ENCODE peak calls at places on chromosomes 7 and 10, in eight cellular contexts. O, V, X, W, U, H, C and D are unnamed samples.

GRCh38 chr7:78019457-78020130 is 221.0 kb downstream of the PHTF2 start:
- DNase-seq in O (peak), V (peak), X (peak), W (peak), U (peak), H (peak), C (peak), D (peak)

GRCh38 chr7:5696346-5697100 is 84.9 kb downstream of the RNF216 start:
- DNase-seq in O (no peak), V (no peak), X (peak), W (no peak), U (no peak), H (peak), C (no peak), D (no peak)

GRCh38 chr10:33341638-33342037 is 7.2 kb upstream of the NRP1 start:
- DNase-seq in O (no peak), V (no peak), X (no peak), W (no peak), U (no peak), H (no peak), C (no peak), D (no peak)

GRCh38 chr7:3915337-3915865 is 614.3 kb downstream of the SDK1 start:
- DNase-seq in O (no peak), V (no peak), X (no peak), W (no peak), U (no peak), H (no peak), C (no peak), D (no peak)

GRCh38 chr10:124650820-124651401 is 93.3 kb downstream of the FAM53B start:
- DNase-seq in O (no peak), V (no peak), X (no peak), W (no peak), U (no peak), H (no peak), C (no peak), D (no peak)

GRCh38 chr10:78541528-78542470 is 508.1 kb downstream of the RPS24 start:
- DNase-seq in O (no peak), V (no peak), X (no peak), W (peak), U (no peak), H (peak), C (no peak), D (no peak)

GRCh38 chr10:71864861-71865473 is 13.9 kb upstream of the PSAP start:
- DNase-seq in O (no peak), V (no peak), X (no peak), W (no peak), U (no peak), H (no peak), C (no peak), D (no peak)

GRCh38 chr10:129978322-129978721 is 14.2 kb upstream of the EBF3 start:
- DNase-seq in O (no peak), V (no peak), X (no peak), W (no peak), U (no peak), H (no peak), C (no peak), D (no peak)

GRCh38 chr7:33612434-33612833 is 292.9 kb upstream of the BMPER start:
- DNase-seq in O (no peak), V (no peak), X (no peak), W (no peak), U (no peak), H (no peak), C (no peak), D (no peak)

GRCh38 chr7:47104206-47104549 is 477.7 kb downstream of the TNS3 start:
- DNase-seq in O (no peak), V (no peak), X (no peak), W (no peak), U (no peak), H (no peak), C (no peak), D (no peak)

GRCh38 chr10:132554991-132555647 is 17.5 kb downstream of the INPP5A start:
- DNase-seq in O (no peak), V (no peak), X (peak), W (no peak), U (no peak), H (peak), C (peak), D (peak)

GRCh38 chr7:43302773-43303172 is 190.3 kb downstream of the HECW1 start:
- DNase-seq in O (no peak), V (no peak), X (no peak), W (no peak), U (no peak), H (no peak), C (no peak), D (no peak)

GRCh38 chr7:159142730-159143129 is 1.9 kb downstream of the VIPR2 start:
- DNase-seq in O (no peak), V (no peak), X (no peak), W (peak), U (no peak), H (no peak), C (no peak), D (no peak)

GRCh38 chr10:47266602-47267001 is 33.4 kb upstream of the GDF10 start:
- DNase-seq in O (no peak), V (no peak), X (no peak), W (peak), U (no peak), H (peak), C (no peak), D (no peak)

GRCh38 chr7:100120518-100121085 is 1.2 kb downstream of the CNPY4 start:
- DNase-seq in O (no peak), V (no peak), X (no peak), W (no peak), U (no peak), H (no peak), C (no peak), D (no peak)

GRCh38 chr7:107404740-107405537 is 64.9 kb upstream of the GPR22 start:
- DNase-seq in O (no peak), V (no peak), X (no peak), W (no peak), U (no peak), H (no peak), C (no peak), D (no peak)

GRCh38 chr7:128902761-128903585 is 7.5 kb downstream of the KCP start:
- DNase-seq in O (no peak), V (peak), X (no peak), W (peak), U (no peak), H (no peak), C (no peak), D (no peak)

GRCh38 chr10:49379596-49380410 is 16.1 kb downstream of the DRGX start:
- DNase-seq in O (no peak), V (no peak), X (no peak), W (no peak), U (peak), H (peak), C (no peak), D (no peak)

GRCh38 chr7:131325179-131325840 is 2.4 kb upstream of the MKLN1 start:
- DNase-seq in O (no peak), V (no peak), X (no peak), W (no peak), U (no peak), H (no peak), C (no peak), D (no peak)

GRCh38 chr7:142345817-142346216 is 88.0 kb upstream of the PRSS58 start:
- DNase-seq in O (no peak), V (no peak), X (no peak), W (no peak), U (no peak), H (no peak), C (no peak), D (no peak)
- H3K4me3 ChIP-seq in O (no peak), V (no peak), X (no peak), W (no peak), U (no peak), H (no peak), C (no peak), D (no peak)

GRCh38 chr10:23505797-23506465 is 67.1 kb downstream of the OTUD1 start:
- DNase-seq in O (no peak), V (no peak), X (no peak), W (no peak), U (no peak), H (no peak), C (no peak), D (no peak)
- TF ChIP-seq POLR2A in O (no peak), V (no peak), X (no peak), W (no peak), U (no peak), H (no peak), C (no peak), D (no peak)

GRCh38 chr7:121027761-121028681 is 39.5 kb downstream of the CPED1 start:
- DNase-seq in O (no peak), V (no peak), X (no peak), W (no peak), U (no peak), H (no peak), C (no peak), D (no peak)
- H3K4me3 ChIP-seq in O (no peak), V (no peak), X (no peak), W (no peak), U (no peak), H (no peak), C (no peak), D (no peak)

GRCh38 chr7:93889261-93889660 is 1.3 kb downstream of the TFPI2 start:
- DNase-seq in O (no peak), V (no peak), X (no peak), W (no peak), U (no peak), H (no peak), C (no peak), D (no peak)

GRCh38 chr7:93894966-93895650 is 4.6 kb upstream of the TFPI2 start:
- DNase-seq in O (no peak), V (no peak), X (no peak), W (no peak), U (no peak), H (no peak), C (no peak), D (no peak)

GRCh38 chr7:93890041-93890463 is 501 bp downstream of the TFPI2 start:
- DNase-seq in O (no peak), V (no peak), X (peak), W (no peak), U (no peak), H (no peak), C (peak), D (no peak)

GRCh38 chr7:93894426-93894825 is 3.9 kb upstream of the TFPI2 start:
- DNase-seq in O (no peak), V (no peak), X (no peak), W (no peak), U (no peak), H (no peak), C (no peak), D (no peak)

DNA sequence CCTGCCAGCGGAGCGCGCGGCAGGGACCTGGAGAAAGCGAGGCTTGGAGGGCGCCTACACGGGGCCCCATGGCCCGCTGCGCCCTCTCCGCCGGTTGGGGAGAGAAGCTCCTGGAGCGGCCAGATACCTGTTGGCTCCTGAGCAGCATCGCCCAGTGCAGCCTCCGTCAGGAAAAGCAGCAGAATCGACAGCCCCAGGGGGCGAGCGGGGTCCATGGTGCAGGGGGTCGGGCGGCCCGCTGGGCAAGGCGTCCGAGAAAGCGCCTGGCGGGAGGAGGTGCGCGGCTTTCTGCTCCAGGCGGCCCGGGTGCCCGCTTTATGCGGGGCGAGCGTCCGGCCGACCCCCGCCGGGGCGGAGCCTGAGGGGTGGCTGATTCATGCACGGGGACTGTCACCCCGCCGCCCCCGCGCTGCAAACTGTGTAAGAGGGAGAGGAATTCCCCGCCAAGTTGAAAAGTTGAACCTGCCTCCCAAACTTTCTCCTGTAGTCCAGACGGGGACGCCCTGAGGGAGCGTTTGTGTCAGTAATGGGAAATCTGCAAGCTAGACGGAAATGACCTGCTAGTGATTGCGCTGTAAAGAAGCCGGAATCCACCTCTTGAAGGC is at the start of gene TFPI2:
- DNase-seq in O (no peak), V (no peak), X (peak), W (no peak), U (no peak), H (peak), C (peak), D (no peak)
- TF ChIP-seq POLR2A in O (no peak), V (no peak), X (no peak), W (no peak), U (no peak), H (no peak), C (no peak), D (no peak)

DNA sequence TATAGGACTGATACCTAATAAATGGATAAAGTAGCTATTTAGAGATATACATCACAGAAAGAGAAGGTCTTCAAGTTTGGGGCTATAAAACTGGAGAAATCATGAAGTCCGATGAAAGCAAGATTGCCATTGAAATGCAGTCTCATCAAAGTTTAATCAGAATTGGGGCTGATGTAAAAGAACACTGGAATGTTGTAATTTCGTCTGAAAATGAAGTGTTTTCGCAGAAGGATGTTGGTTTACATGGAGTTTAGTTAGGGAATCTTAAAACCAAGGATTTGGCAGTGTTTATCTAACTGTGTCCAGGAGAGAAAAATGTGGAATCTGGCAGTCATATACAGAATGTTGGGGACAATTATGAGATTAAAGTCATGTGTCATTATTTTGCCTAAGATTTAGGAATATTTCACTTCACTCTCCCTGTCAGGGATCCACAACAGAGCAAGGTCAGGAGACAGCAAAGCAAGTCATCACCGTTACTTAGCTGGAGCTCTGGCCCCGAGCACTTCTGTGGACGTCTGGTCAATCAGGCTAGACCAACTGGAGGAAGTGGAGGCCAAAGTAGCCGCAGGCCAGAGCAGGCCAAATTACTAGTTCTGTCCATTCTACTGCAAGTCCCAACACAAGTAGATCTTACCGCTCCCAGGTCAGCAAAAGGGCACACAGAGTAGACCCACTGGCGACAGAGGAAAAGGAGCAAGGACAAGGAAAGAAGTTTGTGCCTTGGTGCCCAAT is 37.0 kb downstream of the EPDR1 start:
- DNase-seq in O (no peak), V (no peak), X (no peak), W (no peak), U (no peak), H (no peak), C (no peak), D (no peak)
- H3K4me3 ChIP-seq in O (no peak), V (no peak), X (no peak), W (no peak), U (no peak), H (no peak), C (no peak), D (no peak)

GRCh38 chr10:119042169-119042568 is 12.7 kb downstream of the NANOS1 start:
- DNase-seq in O (no peak), V (no peak), X (no peak), W (no peak), U (no peak), H (no peak), C (peak), D (no peak)
- TF ChIP-seq POLR2A in O (no peak), V (no peak), X (no peak), W (no peak), U (no peak), H (no peak), C (no peak), D (no peak)

GRCh38 chr10:120457431-120458172 is 575 bp downstream of the PLPP4 start:
- DNase-seq in O (no peak), V (no peak), X (no peak), W (no peak), U (no peak), H (no peak), C (peak), D (no peak)
- H3K4me3 ChIP-seq in O (peak), V (peak), X (peak), W (no peak), U (no peak), H (no peak), C (peak), D (peak)

GRCh38 chr10:112896722-112897121 is 53.3 kb upstream of the TCF7L2 start:
- DNase-seq in O (no peak), V (no peak), X (no peak), W (no peak), U (no peak), H (no peak), C (no peak), D (no peak)

GRCh38 chr10:112899396-112900065 is 50.5 kb upstream of the TCF7L2 start:
- DNase-seq in O (no peak), V (no peak), X (no peak), W (no peak), U (no peak), H (no peak), C (no peak), D (no peak)

GRCh38 chr10:112895292-112895691 is 54.8 kb upstream of the TCF7L2 start:
- DNase-seq in O (no peak), V (no peak), X (no peak), W (no peak), U (no peak), H (no peak), C (no peak), D (no peak)

GRCh38 chr10:112896273-112896672 is 53.8 kb upstream of the TCF7L2 start:
- DNase-seq in O (no peak), V (no peak), X (no peak), W (no peak), U (no peak), H (no peak), C (no peak), D (no peak)

GRCh38 chr10:112898540-112899395 is 51.3 kb upstream of the TCF7L2 start:
- DNase-seq in O (no peak), V (no peak), X (no peak), W (no peak), U (peak), H (peak), C (no peak), D (no peak)
- TF ChIP-seq POLR2A in O (no peak), V (no peak), X (no peak), W (no peak), U (no peak), H (no peak), C (no peak), D (no peak)

GRCh38 chr10:70585555-70586243 is 16.8 kb downstream of the PRF1 start:
- DNase-seq in O (no peak), V (no peak), X (no peak), W (peak), U (no peak), H (no peak), C (no peak), D (no peak)
- H3K4me3 ChIP-seq in O (no peak), V (no peak), X (no peak), W (no peak), U (no peak), H (no peak), C (no peak), D (no peak)

GRCh38 chr7:150940446-150941102 is 37.5 kb downstream of the KCNH2 start:
- DNase-seq in O (peak), V (peak), X (no peak), W (peak), U (no peak), H (peak), C (no peak), D (no peak)

GRCh38 chr7:150941351-150941982 is 36.7 kb downstream of the KCNH2 start:
- DNase-seq in O (no peak), V (no peak), X (no peak), W (peak), U (no peak), H (peak), C (no peak), D (no peak)

GRCh38 chr7:150943453-150943814 is 34.7 kb downstream of the KCNH2 start:
- DNase-seq in O (no peak), V (peak), X (no peak), W (peak), U (no peak), H (no peak), C (no peak), D (no peak)

GRCh38 chr7:150942591-150943452 is 35.3 kb downstream of the KCNH2 start:
- DNase-seq in O (peak), V (peak), X (no peak), W (peak), U (no peak), H (peak), C (no peak), D (no peak)

GRCh38 chr7:150941983-150942590 is 36.0 kb downstream of the KCNH2 start:
- DNase-seq in O (peak), V (no peak), X (no peak), W (peak), U (no peak), H (peak), C (peak), D (no peak)
- TF ChIP-seq POLR2A in O (no peak), V (no peak), X (no peak), W (no peak), U (no peak), H (no peak), C (no peak), D (no peak)